ENCODE peak calls at places on chromosomes 16 and 17, in four cellular contexts. One of them, this sample, is unnamed.

GRCh38 chr17:39687101-39687545 is 734 bp downstream of the PGAP3 start:
- DNase-seq in fibroblast of lung: no peak
- DNase-seq in neural progenitor cell: no peak
- DNase-seq in effector memory CD4-positive, alpha-beta T cell: no peak
- DNase-seq in this sample: no peak

GRCh38 chr17:73657473-73658116 is 13.3 kb upstream of the SDK2 start:
- DNase-seq in fibroblast of lung: peak; percentile 6
- DNase-seq in neural progenitor cell: peak; percentile 84
- DNase-seq in effector memory CD4-positive, alpha-beta T cell: no peak
- DNase-seq in this sample: no peak

GRCh38 chr17:46191332-46192210 is 1.7 kb downstream of the KANSL1 start:
- DNase-seq in fibroblast of lung: peak; percentile 35
- DNase-seq in neural progenitor cell: peak; percentile 74
- DNase-seq in effector memory CD4-positive, alpha-beta T cell: no peak
- DNase-seq in this sample: peak; percentile 25

GRCh38 chr16:78294538-78295225 is 195.2 kb downstream of the WWOX start:
- DNase-seq in fibroblast of lung: no peak
- DNase-seq in neural progenitor cell: no peak
- DNase-seq in effector memory CD4-positive, alpha-beta T cell: no peak
- DNase-seq in this sample: no peak

GRCh38 chr17:40316571-40317344 is 7.8 kb downstream of the RARA start:
- DNase-seq in fibroblast of lung: peak; percentile 83
- DNase-seq in neural progenitor cell: peak; percentile 85
- DNase-seq in effector memory CD4-positive, alpha-beta T cell: no peak
- DNase-seq in this sample: no peak

GRCh38 chr17:17682737-17683675 is 1.7 kb downstream of the RAI1 start:
- DNase-seq in fibroblast of lung: peak; percentile 86
- DNase-seq in neural progenitor cell: peak; percentile 82
- DNase-seq in effector memory CD4-positive, alpha-beta T cell: peak; percentile 39
- DNase-seq in this sample: peak; percentile 54

GRCh38 chr16:30637952-30638351 is 12.8 kb upstream of the PRR14 start:
- DNase-seq in fibroblast of lung: peak; percentile 32
- DNase-seq in neural progenitor cell: peak; percentile 47
- DNase-seq in effector memory CD4-positive, alpha-beta T cell: no peak
- DNase-seq in this sample: no peak

GRCh38 chr16:2386990-2387389 is 42.3 kb upstream of the CCNF start:
- DNase-seq in fibroblast of lung: no peak
- DNase-seq in neural progenitor cell: peak; percentile 17
- DNase-seq in effector memory CD4-positive, alpha-beta T cell: no peak
- DNase-seq in this sample: no peak

GRCh38 chr16:51524555-51525373 is 373.7 kb upstream of the SALL1 start:
- DNase-seq in fibroblast of lung: peak; percentile 80
- DNase-seq in neural progenitor cell: no peak
- DNase-seq in effector memory CD4-positive, alpha-beta T cell: no peak
- DNase-seq in this sample: peak; percentile 27

GRCh38 chr16:58024673-58025350 is 742 bp upstream of the MMP15 start:
- DNase-seq in fibroblast of lung: no peak
- DNase-seq in neural progenitor cell: peak; percentile 70
- DNase-seq in effector memory CD4-positive, alpha-beta T cell: no peak
- DNase-seq in this sample: no peak

DNA sequence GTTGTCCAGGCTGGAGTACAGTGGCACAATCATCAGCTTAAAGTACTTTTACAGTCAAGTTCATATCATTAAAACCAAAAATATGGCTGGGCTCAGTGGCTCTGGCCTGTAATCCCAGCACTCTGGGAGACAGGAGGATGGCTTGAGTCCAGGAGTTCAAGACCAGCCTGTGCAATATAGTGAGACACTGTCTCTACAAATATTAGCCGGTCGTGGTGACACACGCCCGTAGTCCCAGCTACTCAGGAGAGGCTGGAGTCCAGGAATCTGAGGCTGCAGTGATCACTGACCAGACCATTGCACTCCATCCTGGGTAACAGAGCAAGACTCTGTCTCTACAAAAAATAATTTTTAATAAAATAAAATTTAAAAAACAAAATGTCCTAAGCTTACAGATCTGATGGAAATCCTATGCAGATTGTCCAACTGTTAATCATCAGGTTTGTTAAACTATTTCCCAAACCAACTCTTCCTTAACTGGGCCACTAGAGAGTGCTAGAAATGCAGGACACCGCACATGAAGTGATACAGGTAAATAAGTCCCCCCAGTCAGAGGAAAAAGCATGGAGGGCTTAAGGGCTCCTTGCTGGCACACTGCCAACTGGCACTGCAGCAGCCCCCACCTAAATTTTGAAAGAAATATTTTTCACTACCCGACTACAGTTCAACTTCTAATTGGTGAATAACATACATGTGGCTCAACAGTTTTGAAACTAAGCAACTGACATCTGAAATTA is 2.8 kb downstream of the USP22 start:
- DNase-seq in fibroblast of lung: peak; percentile 60
- DNase-seq in neural progenitor cell: peak; percentile 40
- DNase-seq in effector memory CD4-positive, alpha-beta T cell: no peak
- DNase-seq in this sample: no peak
- H3K27ac ChIP-seq in fibroblast of lung: peak overlapping the region; percentile 98
- H3K27ac ChIP-seq in neural progenitor cell: no peak overlapping the region
- H3K27ac ChIP-seq in effector memory CD4-positive, alpha-beta T cell: peak overlapping the region; percentile 97
- H3K27ac ChIP-seq in this sample: no peak overlapping the region

GRCh38 chr17:56028837-56029236 is 124.4 kb upstream of the ANKFN1 start:
- DNase-seq in fibroblast of lung: no peak
- DNase-seq in neural progenitor cell: no peak
- DNase-seq in effector memory CD4-positive, alpha-beta T cell: no peak
- DNase-seq in this sample: no peak

GRCh38 chr17:56038136-56038535 is 115.1 kb upstream of the ANKFN1 start:
- DNase-seq in fibroblast of lung: no peak
- DNase-seq in neural progenitor cell: no peak
- DNase-seq in effector memory CD4-positive, alpha-beta T cell: no peak
- DNase-seq in this sample: no peak

GRCh38 chr17:56031636-56032035 is 121.6 kb upstream of the ANKFN1 start:
- DNase-seq in fibroblast of lung: no peak
- DNase-seq in neural progenitor cell: no peak
- DNase-seq in effector memory CD4-positive, alpha-beta T cell: no peak
- DNase-seq in this sample: no peak

GRCh38 chr17:56029980-56030624 is 123.2 kb upstream of the ANKFN1 start:
- DNase-seq in fibroblast of lung: no peak
- DNase-seq in neural progenitor cell: no peak
- DNase-seq in effector memory CD4-positive, alpha-beta T cell: no peak
- DNase-seq in this sample: no peak

GRCh38 chr17:56034120-56034757 is 119.0 kb upstream of the ANKFN1 start:
- DNase-seq in fibroblast of lung: no peak
- DNase-seq in neural progenitor cell: no peak
- DNase-seq in effector memory CD4-positive, alpha-beta T cell: no peak
- DNase-seq in this sample: no peak
- H3K27ac ChIP-seq in fibroblast of lung: no peak overlapping the region
- H3K27ac ChIP-seq in neural progenitor cell: no peak overlapping the region
- H3K27ac ChIP-seq in effector memory CD4-positive, alpha-beta T cell: no peak overlapping the region
- H3K27ac ChIP-seq in this sample: no peak overlapping the region

GRCh38 chr17:49583226-49583625 is 7.6 kb downstream of the NXPH3 start:
- DNase-seq in fibroblast of lung: no peak
- DNase-seq in neural progenitor cell: no peak
- DNase-seq in effector memory CD4-positive, alpha-beta T cell: no peak
- DNase-seq in this sample: no peak
- H3K27ac ChIP-seq in fibroblast of lung: no peak overlapping the region
- H3K27ac ChIP-seq in neural progenitor cell: no peak overlapping the region
- H3K27ac ChIP-seq in effector memory CD4-positive, alpha-beta T cell: no peak overlapping the region
- H3K27ac ChIP-seq in this sample: no peak overlapping the region

DNA sequence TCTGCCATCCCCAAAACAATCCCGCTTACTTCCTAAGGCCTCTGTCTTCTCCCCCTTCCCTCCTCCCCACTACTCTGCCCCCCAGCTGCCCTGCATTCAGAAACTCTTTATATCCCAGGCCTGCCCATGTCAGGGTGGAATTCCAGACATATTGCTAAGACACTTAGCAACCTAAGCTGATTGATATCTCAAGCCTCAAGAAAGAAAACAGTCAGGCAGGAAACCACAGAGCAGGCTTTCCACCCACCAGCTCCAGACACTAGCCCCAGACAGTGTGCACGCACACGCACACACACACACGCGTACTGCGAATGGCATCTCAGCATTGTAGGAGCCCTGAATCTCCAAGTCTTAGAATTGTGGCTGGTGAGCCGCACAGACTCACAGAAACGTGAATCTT is 8.9 kb upstream of the LPCAT2 start:
- DNase-seq in fibroblast of lung: peak; percentile 100
- DNase-seq in neural progenitor cell: peak; percentile 49
- DNase-seq in effector memory CD4-positive, alpha-beta T cell: no peak
- DNase-seq in this sample: no peak
- H3K27ac ChIP-seq in fibroblast of lung: peak overlapping the region; percentile 81
- H3K27ac ChIP-seq in neural progenitor cell: no peak overlapping the region
- H3K27ac ChIP-seq in effector memory CD4-positive, alpha-beta T cell: no peak overlapping the region
- H3K27ac ChIP-seq in this sample: peak overlapping the region; percentile 24

DNA sequence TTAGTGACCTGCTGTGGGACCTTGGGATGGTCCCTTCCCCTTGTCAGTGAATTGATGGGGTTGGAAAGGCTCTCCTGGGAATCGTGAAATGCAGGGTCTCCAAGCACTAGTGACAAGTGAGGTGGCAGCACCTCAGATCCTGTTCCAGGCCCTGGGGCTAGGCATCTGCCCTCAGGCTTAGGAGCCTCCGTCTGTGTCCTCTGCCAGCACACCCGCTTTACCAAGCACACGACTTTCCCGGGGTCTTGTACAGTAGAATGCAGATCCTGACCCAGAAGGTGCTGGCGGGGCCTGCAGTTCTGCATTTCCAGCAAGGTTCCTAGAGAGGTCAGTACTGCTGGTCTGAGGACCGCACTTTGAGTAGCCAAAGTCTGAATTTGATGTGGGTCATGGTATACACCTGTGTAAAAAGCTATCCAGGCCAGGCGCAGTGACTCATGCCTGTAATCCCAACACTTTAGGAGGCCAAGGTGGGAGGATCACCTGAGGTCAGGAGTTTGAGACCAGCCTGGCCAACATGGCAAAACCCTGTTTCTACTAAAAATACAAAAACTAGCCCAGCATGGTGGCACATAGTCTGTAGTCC is 30.9 kb upstream of the RMI2 start:
- DNase-seq in fibroblast of lung: no peak
- DNase-seq in neural progenitor cell: no peak
- DNase-seq in effector memory CD4-positive, alpha-beta T cell: no peak
- DNase-seq in this sample: no peak
- H3K27ac ChIP-seq in fibroblast of lung: no peak overlapping the region
- H3K27ac ChIP-seq in neural progenitor cell: no peak overlapping the region
- H3K27ac ChIP-seq in effector memory CD4-positive, alpha-beta T cell: no peak overlapping the region
- H3K27ac ChIP-seq in this sample: no peak overlapping the region

GRCh38 chr16:86671486-86672214 is 93.3 kb downstream of the FOXL1 start:
- DNase-seq in fibroblast of lung: peak; percentile 14
- DNase-seq in neural progenitor cell: no peak
- DNase-seq in effector memory CD4-positive, alpha-beta T cell: no peak
- DNase-seq in this sample: no peak

GRCh38 chr16:86670835-86671234 is 92.5 kb downstream of the FOXL1 start:
- DNase-seq in fibroblast of lung: no peak
- DNase-seq in neural progenitor cell: no peak
- DNase-seq in effector memory CD4-positive, alpha-beta T cell: no peak
- DNase-seq in this sample: no peak

GRCh38 chr16:86672215-86672863 is 94.0 kb downstream of the FOXL1 start:
- DNase-seq in fibroblast of lung: no peak
- DNase-seq in neural progenitor cell: no peak
- DNase-seq in effector memory CD4-positive, alpha-beta T cell: no peak
- DNase-seq in this sample: no peak

GRCh38 chr16:86673956-86674453 is 95.7 kb downstream of the FOXL1 start:
- DNase-seq in fibroblast of lung: no peak
- DNase-seq in neural progenitor cell: no peak
- DNase-seq in effector memory CD4-positive, alpha-beta T cell: no peak
- DNase-seq in this sample: no peak

GRCh38 chr16:86673090-86673955 is 95.0 kb downstream of the FOXL1 start:
- DNase-seq in fibroblast of lung: no peak
- DNase-seq in neural progenitor cell: no peak
- DNase-seq in effector memory CD4-positive, alpha-beta T cell: no peak
- DNase-seq in this sample: no peak
- H3K27ac ChIP-seq in fibroblast of lung: no peak overlapping the region
- H3K27ac ChIP-seq in neural progenitor cell: no peak overlapping the region
- H3K27ac ChIP-seq in effector memory CD4-positive, alpha-beta T cell: no peak overlapping the region
- H3K27ac ChIP-seq in this sample: no peak overlapping the region